ENCODE peak calls at places on chromosome 13, in five cellular contexts. R is CD8-positive, alpha-beta T cell; S is GM12865; L is progenitor cell of endocrine pancreas; P is endodermal cell. A is an unnamed sample.

GRCh38 chr13:113904411-113904810 is 40.5 kb upstream of the GAS6 start:
- DNase-seq in R (peak; percentile 23), S (peak; percentile 64), L (no peak), P (peak; percentile 81), A (peak; percentile 59)

GRCh38 chr13:54091884-54092283 is 1063.3 kb downstream of the OLFM4 start:
- DNase-seq in R (no peak), S (no peak), L (no peak), P (no peak), A (no peak)

GRCh38 chr13:77022341-77022740 is 4.6 kb downstream of the FBXL3 start:
- DNase-seq in R (no peak), S (no peak), L (no peak), P (no peak), A (no peak)

GRCh38 chr13:54241719-54242118 is 1213.1 kb downstream of the OLFM4 start:
- DNase-seq in R (no peak), S (no peak), L (no peak), P (no peak), A (no peak)

GRCh38 chr13:30654430-30654829 is 36.7 kb downstream of the USPL1 start:
- DNase-seq in R (no peak), S (no peak), L (no peak), P (no peak), A (no peak)

GRCh38 chr13:31267126-31267784 is 67.5 kb downstream of the B3GLCT start:
- DNase-seq in R (no peak), S (no peak), L (no peak), P (no peak), A (no peak)

GRCh38 chr13:31119526-31119925 is 42.2 kb downstream of the HSPH1 start:
- DNase-seq in R (no peak), S (no peak), L (no peak), P (no peak), A (no peak)

GRCh38 chr13:78376033-78376432 is 227.3 kb downstream of the POU4F1 start:
- DNase-seq in R (no peak), S (no peak), L (no peak), P (no peak), A (no peak)

GRCh38 chr13:100394005-100394695 is 194.4 kb downstream of the GGACT start:
- DNase-seq in R (no peak), S (peak; percentile 91), L (no peak), P (no peak), A (peak; percentile 54)

GRCh38 chr13:54175470-54175869 is 1146.9 kb downstream of the OLFM4 start:
- DNase-seq in R (no peak), S (no peak), L (no peak), P (no peak), A (no peak)

GRCh38 chr13:97279913-97280312 is 57.8 kb downstream of the MBNL2 start:
- DNase-seq in R (no peak), S (no peak), L (no peak), P (no peak), A (no peak)

GRCh38 chr13:27057817-27058216 is 113.8 kb downstream of the USP12 start:
- DNase-seq in R (no peak), S (no peak), L (no peak), P (no peak), A (no peak)

DNA sequence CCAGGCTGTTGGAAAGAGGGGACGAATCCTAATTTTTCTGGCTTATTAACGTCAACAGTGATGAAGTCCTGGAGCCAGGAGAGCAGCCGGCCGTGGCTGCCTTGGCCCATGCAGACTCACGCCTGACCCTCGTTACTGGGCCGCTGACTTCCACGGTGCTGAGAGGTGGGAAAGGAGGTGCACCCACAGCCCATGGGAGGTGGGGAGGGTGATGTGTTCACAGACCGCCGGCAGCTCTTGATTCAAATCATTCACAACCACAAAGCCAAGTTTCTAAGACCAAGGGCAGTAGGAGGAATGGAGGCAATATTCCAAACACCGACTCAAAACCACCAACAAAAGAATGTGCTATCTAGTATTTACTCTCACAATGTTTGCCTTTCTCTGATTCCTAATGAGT is 24.3 kb downstream of the COL4A2 start:
- DNase-seq in R (no peak), S (no peak), L (no peak), P (no peak), A (no peak)
- TF ChIP-seq CTCF in R (no peak), S (no peak), L (no peak), P (no peak), A (no peak)

GRCh38 chr13:59906413-59907027 is 257.2 kb downstream of the DIAPH3 start:
- DNase-seq in R (no peak), S (peak; percentile 17), L (no peak), P (no peak), A (peak; percentile 9)
- TF ChIP-seq CTCF in R (no peak), S (peak; percentile 45), L (peak; percentile 66), P (peak; percentile 82), A (peak; percentile 7)

GRCh38 chr13:51849145-51850101 is 4.4 kb upstream of the TMEM272 start:
- DNase-seq in R (peak; percentile 35), S (peak; percentile 51), L (no peak), P (peak; percentile 95), A (peak; percentile 62)
- TF ChIP-seq CTCF in R (peak; percentile 54), S (peak; percentile 73), L (peak; percentile 53), P (peak; percentile 93), A (peak; percentile 53)

GRCh38 chr13:85261757-85262346 is 537.4 kb downstream of the SLITRK6 start:
- DNase-seq in R (no peak), S (no peak), L (no peak), P (no peak), A (no peak)
- TF ChIP-seq CTCF in R (peak; percentile 17), S (no peak), L (peak; percentile 60), P (peak; percentile 76), A (no peak)

GRCh38 chr13:98869408-98870090 is 108.3 kb downstream of the DOCK9 start:
- DNase-seq in R (no peak), S (peak; percentile 30), L (no peak), P (no peak), A (peak; percentile 14)

GRCh38 chr13:98868932-98869331 is 108.9 kb downstream of the DOCK9 start:
- DNase-seq in R (no peak), S (no peak), L (no peak), P (no peak), A (no peak)

GRCh38 chr13:98871727-98872126 is 106.1 kb downstream of the DOCK9 start:
- DNase-seq in R (no peak), S (no peak), L (no peak), P (no peak), A (no peak)

DNA sequence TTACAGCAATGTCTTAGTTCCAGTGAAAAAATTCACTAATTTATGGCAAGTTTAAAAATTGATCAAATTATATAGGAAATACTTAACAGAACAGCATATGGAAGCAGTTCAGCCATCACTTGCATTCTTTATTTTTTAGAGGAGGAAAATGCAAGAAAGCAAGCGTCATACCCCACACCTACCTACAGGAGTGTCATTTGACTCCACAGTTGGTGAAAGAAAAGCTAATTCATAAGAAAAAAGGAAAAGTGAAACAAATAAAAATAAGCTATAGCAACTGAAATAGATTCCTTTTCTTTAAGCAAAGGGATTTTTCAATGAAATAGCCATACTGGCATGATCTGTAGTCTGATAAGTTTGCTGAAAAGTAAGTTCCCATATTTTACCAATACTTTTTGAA is 111.0 kb downstream of the DOCK9 start:
- DNase-seq in R (no peak), S (no peak), L (no peak), P (no peak), A (no peak)
- TF ChIP-seq CTCF in R (no peak), S (no peak), L (peak; percentile 33), P (peak; percentile 65), A (no peak)

GRCh38 chr13:29081036-29081435 is 260.9 kb downstream of the MTUS2 start:
- DNase-seq in R (peak; percentile 24), S (peak; percentile 85), L (no peak), P (no peak), A (peak; percentile 56)
- TF ChIP-seq CTCF in R (no peak), S (peak; percentile 43), L (no peak), P (no peak), A (peak; percentile 34)

DNA sequence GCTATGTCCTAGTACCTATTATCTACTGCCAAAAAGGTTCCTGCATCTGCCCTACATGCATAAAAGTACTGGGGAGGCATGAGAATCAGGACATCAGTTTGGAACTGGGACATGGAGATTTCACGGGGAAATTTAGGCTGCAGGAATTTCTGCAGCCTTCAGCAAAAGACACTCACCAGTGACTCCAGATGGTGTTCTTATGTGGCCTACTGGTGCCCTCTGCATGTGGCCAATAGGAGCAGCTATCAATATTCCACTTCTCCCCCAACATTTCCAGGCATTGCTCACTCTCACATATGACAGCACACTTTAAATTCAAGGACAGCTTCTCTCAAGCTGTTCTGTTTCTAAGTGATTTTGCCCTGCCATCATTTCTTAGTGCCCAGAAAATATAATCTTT is 570.5 kb upstream of the ARGLU1 start:
- DNase-seq in R (no peak), S (no peak), L (no peak), P (peak; percentile 49), A (no peak)
- TF ChIP-seq CTCF in R (no peak), S (no peak), L (no peak), P (peak; percentile 39), A (no peak)

GRCh38 chr13:35724480-35724879 is 248.0 kb upstream of the MAB21L1 start:
- DNase-seq in R (no peak), S (no peak), L (no peak), P (peak; percentile 7), A (no peak)

GRCh38 chr13:35723061-35723461 is 246.6 kb upstream of the MAB21L1 start:
- DNase-seq in R (no peak), S (no peak), L (no peak), P (peak; percentile 5), A (no peak)

GRCh38 chr13:35722438-35723060 is 246.1 kb upstream of the MAB21L1 start:
- DNase-seq in R (no peak), S (no peak), L (no peak), P (peak; percentile 23), A (no peak)

GRCh38 chr13:35720690-35721554 is 244.4 kb upstream of the MAB21L1 start:
- DNase-seq in R (peak; percentile 26), S (peak; percentile 50), L (peak; percentile 81), P (peak; percentile 95), A (peak; percentile 61)

GRCh38 chr13:35723820-35724219 is 247.3 kb upstream of the MAB21L1 start:
- DNase-seq in R (no peak), S (no peak), L (no peak), P (peak; percentile 34), A (no peak)
- TF ChIP-seq CTCF in R (no peak), S (no peak), L (no peak), P (no peak), A (no peak)